ENCODE peak calls at places on chromosomes 16 and 17, in seven cellular contexts. One of them, this sample, is unnamed.

GRCh38 chr16:11619327-11619851 is 32.7 kb upstream of the LITAF start:
- DNase-seq in aorta: no peak
- DNase-seq in colonic mucosa: no peak
- DNase-seq in lower lobe of right lung: no peak
- DNase-seq in HCT116: no peak
- DNase-seq in tibial nerve: no peak
- DNase-seq in heart right ventricle: no peak
- DNase-seq in this sample: peak; percentile 82

GRCh38 chr17:52666264-52666663 is 507.8 kb upstream of the CA10 start:
- DNase-seq in aorta: no peak
- DNase-seq in heart right ventricle: no peak
- DNase-seq in HCT116: no peak
- DNase-seq in lower lobe of right lung: no peak
- DNase-seq in colonic mucosa: no peak
- DNase-seq in tibial nerve: no peak
- DNase-seq in this sample: no peak

GRCh38 chr17:70420876-70421445 is 251.6 kb downstream of the KCNJ2 start:
- DNase-seq in lower lobe of right lung: no peak
- DNase-seq in aorta: no peak
- DNase-seq in HCT116: no peak
- DNase-seq in tibial nerve: no peak
- DNase-seq in heart right ventricle: no peak
- DNase-seq in colonic mucosa: no peak
- DNase-seq in this sample: no peak

GRCh38 chr17:28008526-28008925 is 34.0 kb upstream of the NLK start:
- DNase-seq in HCT116: peak; percentile 8
- DNase-seq in colonic mucosa: peak; percentile 41
- DNase-seq in heart right ventricle: peak; percentile 34
- DNase-seq in lower lobe of right lung: no peak
- DNase-seq in tibial nerve: no peak
- DNase-seq in aorta: no peak
- DNase-seq in this sample: peak; percentile 36

GRCh38 chr16:20747030-20747816 is 5.6 kb upstream of the THUMPD1 start:
- DNase-seq in HCT116: peak; percentile 22
- DNase-seq in heart right ventricle: no peak
- DNase-seq in colonic mucosa: peak; percentile 32
- DNase-seq in tibial nerve: no peak
- DNase-seq in aorta: no peak
- DNase-seq in lower lobe of right lung: no peak
- DNase-seq in this sample: no peak

GRCh38 chr17:59829217-59830006 is 63.3 kb downstream of the TUBD1 start:
- DNase-seq in tibial nerve: no peak
- DNase-seq in lower lobe of right lung: no peak
- DNase-seq in aorta: no peak
- DNase-seq in HCT116: peak; percentile 100
- DNase-seq in heart right ventricle: peak; percentile 54
- DNase-seq in colonic mucosa: peak; percentile 79
- DNase-seq in this sample: no peak

GRCh38 chr16:85615014-85615851 is 2.1 kb downstream of the GSE1 start:
- DNase-seq in tibial nerve: no peak
- DNase-seq in heart right ventricle: peak; percentile 43
- DNase-seq in lower lobe of right lung: peak; percentile 92
- DNase-seq in colonic mucosa: peak; percentile 90
- DNase-seq in HCT116: peak; percentile 93
- DNase-seq in aorta: no peak
- DNase-seq in this sample: peak; percentile 95

GRCh38 chr16:52535076-52535475 is 11.9 kb downstream of the TOX3 start:
- DNase-seq in tibial nerve: no peak
- DNase-seq in lower lobe of right lung: no peak
- DNase-seq in colonic mucosa: peak; percentile 70
- DNase-seq in aorta: no peak
- DNase-seq in HCT116: no peak
- DNase-seq in heart right ventricle: no peak
- DNase-seq in this sample: no peak

GRCh38 chr17:72446118-72446517 is 325.3 kb downstream of the SOX9 start:
- DNase-seq in heart right ventricle: no peak
- DNase-seq in HCT116: no peak
- DNase-seq in colonic mucosa: no peak
- DNase-seq in lower lobe of right lung: no peak
- DNase-seq in tibial nerve: no peak
- DNase-seq in aorta: no peak
- DNase-seq in this sample: no peak

GRCh38 chr17:69424287-69425041 is 10.0 kb downstream of the MAP2K6 start:
- DNase-seq in tibial nerve: no peak
- DNase-seq in lower lobe of right lung: no peak
- DNase-seq in aorta: no peak
- DNase-seq in HCT116: no peak
- DNase-seq in heart right ventricle: no peak
- DNase-seq in colonic mucosa: no peak
- DNase-seq in this sample: no peak

GRCh38 chr17:14058051-14058450 is 11.3 kb upstream of the COX10 start:
- DNase-seq in tibial nerve: no peak
- DNase-seq in aorta: no peak
- DNase-seq in lower lobe of right lung: no peak
- DNase-seq in heart right ventricle: no peak
- DNase-seq in HCT116: no peak
- DNase-seq in colonic mucosa: no peak
- DNase-seq in this sample: no peak

GRCh38 chr16:87369796-87370719 is 13.5 kb downstream of the FBXO31 start:
- DNase-seq in heart right ventricle: no peak
- DNase-seq in colonic mucosa: no peak
- DNase-seq in tibial nerve: no peak
- DNase-seq in HCT116: no peak
- DNase-seq in aorta: peak; percentile 51
- DNase-seq in lower lobe of right lung: peak; percentile 24
- DNase-seq in this sample: no peak

GRCh38 chr17:1067282-1067956 is 70.5 kb downstream of the TIMM22 start:
- DNase-seq in HCT116: no peak
- DNase-seq in heart right ventricle: peak; percentile 52
- DNase-seq in colonic mucosa: no peak
- DNase-seq in tibial nerve: no peak
- DNase-seq in aorta: peak; percentile 44
- DNase-seq in lower lobe of right lung: peak; percentile 81
- DNase-seq in this sample: peak; percentile 83

GRCh38 chr16:30054959-30055553 is 10.5 kb upstream of the ALDOA start:
- DNase-seq in colonic mucosa: peak; percentile 67
- DNase-seq in aorta: no peak
- DNase-seq in heart right ventricle: no peak
- DNase-seq in HCT116: no peak
- DNase-seq in lower lobe of right lung: peak; percentile 56
- DNase-seq in tibial nerve: no peak
- DNase-seq in this sample: peak; percentile 82

GRCh38 chr16:24609740-24610420 is 70.5 kb downstream of the RBBP6 start:
- DNase-seq in heart right ventricle: peak; percentile 11
- DNase-seq in tibial nerve: peak; percentile 42
- DNase-seq in colonic mucosa: peak; percentile 36
- DNase-seq in HCT116: no peak
- DNase-seq in lower lobe of right lung: peak; percentile 60
- DNase-seq in aorta: peak; percentile 87
- DNase-seq in this sample: no peak

GRCh38 chr17:4899341-4900230 is at the start of gene C17orf107:
- DNase-seq in tibial nerve: peak; percentile 59
- DNase-seq in HCT116: no peak
- DNase-seq in lower lobe of right lung: peak; percentile 94
- DNase-seq in colonic mucosa: peak; percentile 91
- DNase-seq in aorta: peak; percentile 96
- DNase-seq in heart right ventricle: peak; percentile 83
- DNase-seq in this sample: peak; percentile 97

GRCh38 chr17:32783602-32784001 is 93.3 kb downstream of the MYO1D start:
- DNase-seq in lower lobe of right lung: no peak
- DNase-seq in heart right ventricle: no peak
- DNase-seq in aorta: no peak
- DNase-seq in tibial nerve: no peak
- DNase-seq in HCT116: peak; percentile 39
- DNase-seq in colonic mucosa: no peak
- DNase-seq in this sample: no peak

GRCh38 chr17:40564883-40565744 is at the start of gene CCR7:
- DNase-seq in colonic mucosa: no peak
- DNase-seq in heart right ventricle: no peak
- DNase-seq in tibial nerve: no peak
- DNase-seq in lower lobe of right lung: no peak
- DNase-seq in aorta: peak; percentile 74
- DNase-seq in HCT116: no peak
- DNase-seq in this sample: no peak

GRCh38 chr16:67547423-67548264 is 14.7 kb upstream of the CTCF start:
- DNase-seq in heart right ventricle: no peak
- DNase-seq in aorta: peak; percentile 70
- DNase-seq in HCT116: no peak
- DNase-seq in tibial nerve: no peak
- DNase-seq in lower lobe of right lung: peak; percentile 50
- DNase-seq in colonic mucosa: peak; percentile 48
- DNase-seq in this sample: peak; percentile 39

GRCh38 chr16:369866-370436 is 387 bp downstream of the MRPL28 start:
- DNase-seq in HCT116: no peak
- DNase-seq in tibial nerve: no peak
- DNase-seq in heart right ventricle: no peak
- DNase-seq in lower lobe of right lung: no peak
- DNase-seq in aorta: no peak
- DNase-seq in colonic mucosa: no peak
- DNase-seq in this sample: peak; percentile 80

GRCh38 chr16:367333-367903 is 2.9 kb downstream of the MRPL28 start:
- DNase-seq in heart right ventricle: no peak
- DNase-seq in lower lobe of right lung: no peak
- DNase-seq in HCT116: no peak
- DNase-seq in aorta: no peak
- DNase-seq in colonic mucosa: no peak
- DNase-seq in tibial nerve: no peak
- DNase-seq in this sample: peak; percentile 72

GRCh38 chr16:370443-370842 is at the start of gene MRPL28:
- DNase-seq in colonic mucosa: peak; percentile 96
- DNase-seq in heart right ventricle: peak; percentile 96
- DNase-seq in tibial nerve: peak; percentile 92
- DNase-seq in HCT116: peak; percentile 72
- DNase-seq in aorta: peak; percentile 98
- DNase-seq in lower lobe of right lung: peak; percentile 96
- DNase-seq in this sample: peak; percentile 96

GRCh38 chr16:369275-369865 is 968 bp downstream of the MRPL28 start:
- DNase-seq in aorta: no peak
- DNase-seq in tibial nerve: no peak
- DNase-seq in colonic mucosa: no peak
- DNase-seq in heart right ventricle: no peak
- DNase-seq in lower lobe of right lung: no peak
- DNase-seq in HCT116: no peak
- DNase-seq in this sample: no peak

GRCh38 chr16:368388-369158 is 1.8 kb downstream of the MRPL28 start:
- DNase-seq in lower lobe of right lung: no peak
- DNase-seq in colonic mucosa: no peak
- DNase-seq in HCT116: no peak
- DNase-seq in tibial nerve: no peak
- DNase-seq in heart right ventricle: no peak
- DNase-seq in aorta: no peak
- DNase-seq in this sample: no peak
- H3K4me1 ChIP-seq in lower lobe of right lung: peaks cover 19% of the 10 kb centered on the region
- H3K4me1 ChIP-seq in colonic mucosa: peaks cover 5% of the 10 kb centered on the region
- H3K4me1 ChIP-seq in HCT116: peaks cover 3% of the 10 kb centered on the region
- H3K4me1 ChIP-seq in tibial nerve: peaks cover 9% of the 10 kb centered on the region
- H3K4me1 ChIP-seq in heart right ventricle: peaks cover 16% of the 10 kb centered on the region
- H3K4me1 ChIP-seq in aorta: no peaks in the 10 kb centered on the region
- H3K4me1 ChIP-seq in this sample: peaks cover 11% of the 10 kb centered on the region

DNA sequence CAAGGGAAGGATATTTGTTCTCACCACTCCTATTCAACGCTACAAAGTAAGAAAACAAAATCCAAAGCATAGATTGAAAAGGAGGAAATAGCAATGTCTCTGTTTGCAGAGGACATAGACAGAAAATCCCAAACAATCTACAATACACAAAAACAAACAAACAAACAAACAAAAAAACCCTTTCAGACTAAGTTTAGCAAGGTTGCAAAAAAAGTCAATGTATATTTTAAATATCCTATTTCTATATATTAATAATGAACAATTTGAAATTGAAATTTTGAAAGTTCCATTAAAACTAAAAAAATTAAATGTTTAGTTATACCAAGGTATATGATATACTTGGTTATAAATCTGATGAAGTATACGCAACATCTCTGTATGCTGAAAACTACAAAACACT is 37.2 kb downstream of the MYH10 start:
- DNase-seq in tibial nerve: no peak
- DNase-seq in lower lobe of right lung: no peak
- DNase-seq in aorta: no peak
- DNase-seq in HCT116: no peak
- DNase-seq in colonic mucosa: no peak
- DNase-seq in heart right ventricle: no peak
- DNase-seq in this sample: no peak
- H3K27me3 ChIP-seq in tibial nerve: no peaks in the 10 kb centered on the region
- H3K27me3 ChIP-seq in lower lobe of right lung: no peaks in the 10 kb centered on the region
- H3K27me3 ChIP-seq in aorta: no peaks in the 10 kb centered on the region
- H3K27me3 ChIP-seq in HCT116: no peaks in the 10 kb centered on the region
- H3K27me3 ChIP-seq in colonic mucosa: no peaks in the 10 kb centered on the region
- H3K27me3 ChIP-seq in heart right ventricle: no peaks in the 10 kb centered on the region
- H3K27me3 ChIP-seq in this sample: no peaks in the 10 kb centered on the region

DNA sequence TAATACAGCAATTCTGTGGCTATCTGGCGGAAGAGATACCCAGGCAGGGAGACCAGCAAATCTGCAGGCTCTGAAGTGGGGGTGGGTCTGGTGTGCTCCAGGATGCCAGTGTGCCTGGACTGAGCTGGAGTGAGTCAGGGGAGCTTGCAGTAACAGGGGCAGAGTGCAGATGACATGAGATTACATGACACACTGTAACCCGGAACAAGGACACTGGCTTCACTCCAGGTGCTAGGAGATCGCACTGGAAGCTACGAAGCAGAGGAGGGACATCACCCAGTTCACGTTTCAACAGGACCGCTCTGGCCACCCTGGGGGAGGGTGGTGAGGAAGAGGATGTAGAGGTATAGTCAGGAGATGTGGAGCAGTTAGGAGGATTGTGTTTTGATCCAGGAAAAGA is 475.6 kb downstream of the CDH13 start:
- DNase-seq in colonic mucosa: no peak
- DNase-seq in HCT116: no peak
- DNase-seq in aorta: no peak
- DNase-seq in tibial nerve: no peak
- DNase-seq in heart right ventricle: no peak
- DNase-seq in lower lobe of right lung: no peak
- DNase-seq in this sample: no peak
- H3K9me3 ChIP-seq in colonic mucosa: no peaks in the 10 kb centered on the region
- H3K9me3 ChIP-seq in HCT116: peaks cover 27% of the 10 kb centered on the region
- H3K9me3 ChIP-seq in aorta: no peaks in the 10 kb centered on the region
- H3K9me3 ChIP-seq in tibial nerve: peaks cover 13% of the 10 kb centered on the region
- H3K9me3 ChIP-seq in heart right ventricle: no peaks in the 10 kb centered on the region
- H3K9me3 ChIP-seq in lower lobe of right lung: peaks cover 15% of the 10 kb centered on the region
- H3K9me3 ChIP-seq in this sample: no peaks in the 10 kb centered on the region

DNA sequence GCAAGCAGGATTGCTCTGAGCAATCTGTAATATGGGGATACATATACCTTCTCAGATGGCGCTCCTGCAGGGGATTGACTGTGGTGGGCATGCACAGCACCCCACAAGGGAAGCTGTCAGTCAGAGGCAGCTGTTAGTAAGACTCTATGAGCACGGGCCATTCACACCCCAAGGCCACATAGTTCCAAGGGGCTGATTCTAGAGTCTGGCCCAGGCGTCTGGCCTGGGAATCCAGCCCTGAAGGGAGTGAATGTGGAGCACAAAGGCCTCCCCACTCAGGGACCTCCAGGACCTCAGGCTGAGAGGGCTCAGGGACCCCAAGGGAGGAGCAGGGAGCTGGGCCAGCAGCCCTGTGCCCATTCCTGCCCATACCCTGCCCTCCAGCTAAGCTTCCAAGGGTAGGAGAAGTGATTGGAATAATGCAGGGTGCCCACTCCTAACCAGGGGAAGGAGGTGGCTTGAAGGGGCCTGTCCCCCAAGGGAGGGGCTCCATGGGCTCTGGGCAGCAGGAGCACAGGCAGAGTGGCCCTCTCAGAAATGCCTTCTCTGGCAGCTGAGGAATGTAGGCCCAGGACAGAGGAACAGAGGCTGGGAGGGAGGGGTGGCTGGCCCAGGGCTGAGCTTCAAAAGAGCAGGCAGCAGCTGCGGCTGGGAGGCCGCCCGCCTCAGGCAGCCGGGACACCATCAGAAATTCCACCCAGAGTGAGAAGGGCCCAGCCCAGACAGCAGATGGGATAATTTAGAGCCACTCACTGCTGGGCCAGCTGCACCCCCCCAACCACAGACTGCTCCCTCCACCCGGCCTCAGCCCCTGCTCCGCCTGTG is 48.9 kb upstream of the MRPS23 start:
- DNase-seq in colonic mucosa: no peak
- DNase-seq in HCT116: no peak
- DNase-seq in aorta: peak; percentile 87
- DNase-seq in lower lobe of right lung: peak; percentile 84
- DNase-seq in tibial nerve: no peak
- DNase-seq in heart right ventricle: peak; percentile 78
- DNase-seq in this sample: peak; percentile 85
- H3K4me1 ChIP-seq in colonic mucosa: peaks cover 36% of the 10 kb centered on the region
- H3K4me1 ChIP-seq in HCT116: peaks cover 80% of the 10 kb centered on the region
- H3K4me1 ChIP-seq in aorta: no peaks in the 10 kb centered on the region
- H3K4me1 ChIP-seq in lower lobe of right lung: peaks cover 86% of the 10 kb centered on the region
- H3K4me1 ChIP-seq in tibial nerve: peaks cover 85% of the 10 kb centered on the region
- H3K4me1 ChIP-seq in heart right ventricle: peaks cover 90% of the 10 kb centered on the region
- H3K4me1 ChIP-seq in this sample: peaks cover 93% of the 10 kb centered on the region

This sample was measured in left lung.